ENCODE peak calls at places on chromosomes 11 and 22, in four cellular contexts. K is osteoblast, Q is right lobe of liver, D is HCT116. E is an unnamed sample. For H3K4me1 and H3K9me3, the result is how much of the 10 kb centered on the place peaks cover.

GRCh38 chr11:45900916-45901617 is 6.0 kb downstream of the FREY1 start:
- DNase-seq in K (peak), Q (no peak), D (no peak), E (no peak)

GRCh38 chr11:64385953-64386704 is 27.2 kb downstream of the RPS6KA4 start:
- DNase-seq in K (peak), Q (no peak), D (peak), E (no peak)

GRCh38 chr11:79412761-79413160 is 28.1 kb downstream of the TENM4 start:
- DNase-seq in K (no peak), Q (no peak), D (no peak), E (no peak)

GRCh38 chr11:95337175-95337957 is 106.4 kb upstream of the SESN3 start:
- DNase-seq in K (no peak), Q (peak), D (no peak), E (peak)

GRCh38 chr11:2208691-2209369 is 37.2 kb upstream of the TH start:
- DNase-seq in K (peak), Q (peak), D (no peak), E (no peak)

GRCh38 chr11:58575377-58576020 is at the start of gene LPXN:
- DNase-seq in K (no peak), Q (no peak), D (no peak), E (no peak)

GRCh38 chr11:10387209-10388083 is 67.6 kb upstream of the AMPD3 start:
- DNase-seq in K (no peak), Q (no peak), D (no peak), E (peak)

GRCh38 chr11:9847636-9848035 is 183.8 kb downstream of the SWAP70 start:
- DNase-seq in K (no peak), Q (no peak), D (no peak), E (no peak)

GRCh38 chr11:10931761-10932700 is 74.2 kb upstream of the ZBED5 start:
- DNase-seq in K (no peak), Q (no peak), D (no peak), E (no peak)

GRCh38 chr11:10664511-10664910 is 29.0 kb downstream of the IRAG1 start:
- DNase-seq in K (no peak), Q (no peak), D (no peak), E (no peak)

GRCh38 chr11:111944651-111945051 is 7.5 kb downstream of the DIXDC1 start:
- DNase-seq in K (peak), Q (no peak), D (no peak), E (no peak)

GRCh38 chr22:22006596-22006990 is 24.0 kb upstream of the TOP3B start:
- DNase-seq in K (no peak), Q (no peak), D (no peak), E (no peak)

GRCh38 chr22:35102663-35103062 is 36.7 kb downstream of the ISX start:
- DNase-seq in K (no peak), Q (no peak), D (no peak), E (no peak)

GRCh38 chr11:7630002-7630401 is 43.3 kb downstream of the CYB5R2 start:
- DNase-seq in K (no peak), Q (peak), D (no peak), E (no peak)

GRCh38 chr11:105935791-105936190 is 86.2 kb downstream of the MSANTD4 start:
- DNase-seq in K (no peak), Q (no peak), D (peak), E (no peak)

GRCh38 chr11:78417175-78417887 is at the start of gene GAB2:
- DNase-seq in K (no peak), Q (peak), D (no peak), E (no peak)

GRCh38 chr11:8099291-8099899 is 18.4 kb downstream of the TUB start:
- DNase-seq in K (peak), Q (peak), D (peak), E (peak)

GRCh38 chr11:8006349-8006977 is 19.3 kb downstream of the EIF3F start:
- DNase-seq in K (peak), Q (no peak), D (peak), E (no peak)

GRCh38 chr11:6397636-6398035 is 7.4 kb downstream of the SMPD1 start:
- DNase-seq in K (no peak), Q (no peak), D (no peak), E (no peak)

GRCh38 chr11:95542868-95543551 is 246.6 kb downstream of the FAM76B start:
- DNase-seq in K (no peak), Q (no peak), D (no peak), E (no peak)

GRCh38 chr11:47987781-47988180 is 7.4 kb downstream of the PTPRJ start:
- DNase-seq in K (peak), Q (no peak), D (no peak), E (no peak)

GRCh38 chr11:128157423-128158298 is 429.7 kb downstream of the ETS1 start:
- DNase-seq in K (peak), Q (no peak), D (peak), E (no peak)

GRCh38 chr22:36257308-36257707 is 4.4 kb downstream of the APOL1 start:
- DNase-seq in K (no peak), Q (no peak), D (no peak), E (no peak)

GRCh38 chr11:79437981-79438630 is 2.7 kb downstream of the TENM4 start:
- DNase-seq in K (peak), Q (no peak), D (no peak), E (peak)

GRCh38 chr22:19775496-19776325 is 15.1 kb downstream of the TBX1 start:
- DNase-seq in K (peak), Q (peak), D (no peak), E (peak)

GRCh38 chr22:49967333-49968241 is 7.0 kb downstream of the PIM3 start:
- DNase-seq in K (peak), Q (peak), D (no peak), E (peak)

GRCh38 chr11:75303544-75304224 is 47.8 kb downstream of the ARRB1 start:
- DNase-seq in K (peak), Q (no peak), D (no peak), E (peak)

GRCh38 chr11:110434952-110435779 is 5.4 kb downstream of the FDX1 start:
- DNase-seq in K (no peak), Q (no peak), D (peak), E (no peak)

GRCh38 chr11:86303257-86303656 is 1.2 kb downstream of the HIKESHI start:
- DNase-seq in K (peak), Q (no peak), D (no peak), E (no peak)

DNA sequence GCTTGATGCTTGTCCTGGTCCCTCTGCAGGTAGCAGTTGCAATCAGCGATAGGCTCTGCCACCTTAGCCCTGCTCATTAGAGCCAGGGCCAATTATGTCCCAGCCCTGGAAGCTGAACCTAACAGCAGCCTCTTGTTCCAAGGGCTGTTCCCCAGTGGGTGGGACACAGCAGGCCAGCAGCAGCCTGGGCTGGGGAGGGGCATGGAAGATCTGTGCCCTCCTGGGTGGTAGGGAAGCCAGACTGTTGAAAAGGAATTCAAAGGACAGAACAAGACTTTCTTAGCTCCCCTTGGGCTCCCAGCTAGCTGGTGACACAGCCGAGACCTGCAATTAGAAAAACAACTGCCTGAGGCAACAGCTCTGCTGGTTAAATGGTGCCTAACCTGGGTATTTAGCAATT is 17.4 kb downstream of the DRD2 start:
- DNase-seq in K (no peak), Q (no peak), D (no peak), E (no peak)
- H3K27ac ChIP-seq in K (no peak), Q (no peak), D (no peak), E (no peak)

DNA sequence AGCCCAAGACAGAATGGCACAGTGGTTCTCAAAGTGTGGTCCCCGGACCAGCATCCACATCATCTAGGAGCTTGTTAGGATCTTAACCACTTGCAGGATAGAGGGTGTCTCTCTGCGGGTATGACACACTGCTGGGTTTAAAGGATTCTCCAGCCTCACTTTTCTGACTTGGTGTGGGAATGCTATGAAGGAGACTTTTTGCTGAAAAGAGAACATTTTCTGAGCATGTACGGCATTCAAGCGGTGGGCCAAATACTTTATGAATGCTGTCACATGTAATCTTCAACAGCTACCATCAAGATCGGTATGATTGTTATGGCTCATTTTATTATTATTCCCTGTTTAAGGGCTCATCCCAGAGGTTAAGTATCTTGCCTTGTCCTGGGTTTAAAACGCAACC is 1.7 kb upstream of the CD82 start:
- DNase-seq in K (peak), Q (no peak), D (no peak), E (no peak)
- H3K4me1 ChIP-seq in K (under half), Q (under half), D (under half), E (under half)

DNA sequence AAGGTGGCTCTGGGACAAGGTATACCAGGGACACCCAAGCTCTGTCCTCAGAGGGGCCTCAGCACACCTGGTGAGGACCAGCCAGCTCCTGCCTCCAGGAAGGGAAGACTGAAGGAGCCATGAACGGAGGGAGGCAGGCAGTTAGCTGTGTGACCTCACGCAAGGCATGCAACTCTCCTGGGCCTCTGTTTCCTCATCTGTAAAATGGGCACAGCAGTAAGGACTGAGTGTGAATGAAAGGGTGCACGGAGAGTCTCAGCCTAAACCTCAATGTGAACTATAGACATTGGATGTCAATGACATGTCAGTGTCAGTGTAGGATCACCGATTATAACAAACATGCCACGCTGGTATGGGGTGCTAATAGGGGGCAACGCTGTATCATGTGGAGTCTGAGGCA is 18.4 kb downstream of the PGA5 start:
- DNase-seq in K (no peak), Q (no peak), D (no peak), E (no peak)
- H3K9me3 ChIP-seq in K (under half), Q (under half), D (under half), E (under half)

GRCh38 chr11:100681064-100681502 is 6.0 kb upstream of the ARHGAP42 start:
- DNase-seq in K (no peak), Q (peak), D (peak), E (peak)

GRCh38 chr11:100684101-100685065 is 2.7 kb upstream of the ARHGAP42 start:
- DNase-seq in K (no peak), Q (no peak), D (peak), E (no peak)

GRCh38 chr11:100680070-100680469 is 7.0 kb upstream of the ARHGAP42 start:
- DNase-seq in K (no peak), Q (no peak), D (no peak), E (no peak)

GRCh38 chr11:100682247-100682969 is 4.7 kb upstream of the ARHGAP42 start:
- DNase-seq in K (peak), Q (no peak), D (peak), E (no peak)

GRCh38 chr11:100683107-100683506 is 4.0 kb upstream of the ARHGAP42 start:
- DNase-seq in K (no peak), Q (no peak), D (no peak), E (no peak)
- H3K27ac ChIP-seq in K (no peak), Q (peak), D (no peak), E (no peak)

DNA sequence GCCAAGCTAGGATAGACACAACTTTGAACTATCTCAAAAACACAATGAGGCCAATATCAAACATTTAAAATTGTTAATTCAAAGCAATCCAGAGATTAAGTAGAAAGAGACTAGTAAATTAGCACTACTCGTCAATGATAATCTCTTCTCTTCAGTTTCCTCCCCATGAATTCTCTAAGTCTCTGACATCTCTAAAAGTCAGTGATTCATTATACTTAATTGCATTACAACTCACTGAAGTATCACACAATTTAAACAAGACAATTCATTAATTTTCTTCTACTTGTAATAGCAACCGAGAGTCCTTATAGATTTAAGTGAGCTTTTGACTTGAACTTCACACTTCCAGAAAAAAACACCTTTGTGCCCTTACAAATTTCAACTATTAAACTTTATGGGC is 4.3 kb downstream of the DDX6 start:
- DNase-seq in K (no peak), Q (no peak), D (no peak), E (no peak)
- H3K4me1 ChIP-seq in K (under half), Q (under half), D (under half), E (under half)

GRCh38 chr22:48884292-48884691 is 943.4 kb downstream of the BRD1 start:
- DNase-seq in K (no peak), Q (no peak), D (no peak), E (no peak)

GRCh38 chr22:48885271-48885918 is 942.3 kb downstream of the BRD1 start:
- DNase-seq in K (peak), Q (no peak), D (no peak), E (peak)

GRCh38 chr22:48885919-48886305 is 941.8 kb downstream of the BRD1 start:
- DNase-seq in K (peak), Q (no peak), D (no peak), E (no peak)

GRCh38 chr22:48883211-48883960 is 944.3 kb downstream of the BRD1 start:
- DNase-seq in K (no peak), Q (no peak), D (no peak), E (no peak)

GRCh38 chr22:48884786-48885185 is 942.9 kb downstream of the BRD1 start:
- DNase-seq in K (no peak), Q (no peak), D (no peak), E (peak)
- H3K9me3 ChIP-seq in K (under half), Q (under half), D (under half), E (under half)

GRCh38 chr11:56909563-56909962 is 79.2 kb upstream of the OR5AK2 start:
- DNase-seq in K (no peak), Q (no peak), D (no peak), E (no peak)
- H3K27ac ChIP-seq in K (no peak), Q (no peak), D (no peak), E (no peak)

DNA sequence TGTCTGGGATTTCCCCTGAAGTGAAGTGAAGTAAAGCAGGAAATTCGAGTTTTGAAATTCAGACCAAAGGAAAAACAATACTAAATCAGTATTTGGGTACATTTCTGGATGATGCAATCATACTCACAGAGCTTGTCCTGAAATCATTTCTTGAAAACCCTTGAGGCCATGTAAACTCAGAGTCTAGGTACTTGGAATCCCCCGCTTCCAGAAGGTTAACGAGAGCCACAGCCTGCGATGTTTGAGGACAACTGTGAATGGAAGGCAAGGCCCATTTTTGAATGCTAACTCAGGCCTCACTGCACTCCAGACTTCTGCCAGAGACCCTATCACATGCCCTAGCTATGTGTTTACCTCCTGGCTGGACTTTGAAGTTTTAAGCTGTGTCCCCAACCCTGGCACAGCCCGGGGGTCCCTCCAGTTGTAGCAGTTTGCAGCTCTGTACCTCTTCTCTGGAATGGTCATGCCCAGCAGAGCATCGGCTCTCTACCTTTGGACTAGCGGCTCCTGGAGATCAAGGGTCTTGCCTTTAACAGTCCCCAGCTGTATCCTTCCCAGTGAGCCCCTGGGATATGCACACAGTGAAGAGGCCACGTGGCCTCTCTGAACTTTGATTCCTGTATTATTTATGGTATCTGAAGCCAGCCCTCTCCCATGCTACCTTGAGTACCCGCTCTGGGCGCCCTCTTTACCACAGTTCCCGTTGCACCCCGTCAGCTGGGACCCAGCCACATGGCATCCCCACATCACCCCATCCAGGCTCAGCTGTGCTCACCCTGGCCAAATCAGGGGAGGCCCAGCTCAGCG is 5.6 kb upstream of the FTH1 start:
- DNase-seq in K (no peak), Q (peak), D (no peak), E (peak)
- H3K4me1 ChIP-seq in K (half or more), Q (half or more), D (half or more), E (under half)

GRCh38 chr22:47295226-47295901 is 532.9 kb downstream of the TBC1D22A start:
- DNase-seq in K (peak), Q (no peak), D (no peak), E (no peak)
- H3K9me3 ChIP-seq in K (under half), Q (under half), D (under half), E (under half)